ENCODE peak calls at places on chromosomes 4 and X, in ten cellular contexts. P, U, E, Y, S, G, F, L, N and M are unnamed samples.

GRCh38 chrX:67720344-67720743 is 176.5 kb downstream of the AR start:
- DNase-seq in E (no peak), L (no peak), P (no peak), F (no peak), N (no peak), U (no peak), G (peak; percentile 44), Y (no peak), S (no peak), M (no peak)

GRCh38 chr4:112604590-112604989 is 32.1 kb downstream of the ZGRF1 start:
- DNase-seq in P (peak; percentile 64), F (no peak), U (peak; percentile 25), G (peak; percentile 31), N (peak; percentile 50), L (no peak), Y (peak; percentile 64), S (peak; percentile 68), E (no peak), M (peak; percentile 52)

GRCh38 chrX:154409222-154409871 is at the start of gene DNASE1L1:
- DNase-seq in N (peak; percentile 90), S (peak; percentile 74), U (peak; percentile 60), G (peak; percentile 90), F (no peak), L (peak; percentile 88), E (no peak), P (peak; percentile 53), Y (peak; percentile 70), M (no peak)

GRCh38 chr4:587671-588350 is 11.7 kb upstream of the TMEM271 start:
- DNase-seq in G (no peak), E (no peak), Y (no peak), L (no peak), P (no peak), U (no peak), F (no peak), S (no peak), N (no peak), M (no peak)

GRCh38 chrX:105564536-105564935 is 257.8 kb upstream of the NRK start:
- DNase-seq in N (no peak), U (peak; percentile 58), P (no peak), L (no peak), E (no peak), Y (peak; percentile 41), F (no peak), S (peak; percentile 69), G (peak; percentile 90), M (no peak)

GRCh38 chr4:56828784-56829535 is 7.5 kb upstream of the SPINK2 start:
- DNase-seq in E (no peak), N (no peak), L (no peak), Y (no peak), F (no peak), S (no peak), P (no peak), G (peak; percentile 92), U (no peak), M (no peak)

GRCh38 chrX:35726176-35726575 is 72.0 kb upstream of the MAGEB16 start:
- DNase-seq in E (no peak), N (no peak), S (peak; percentile 44), Y (peak; percentile 5), G (no peak), F (no peak), P (no peak), L (no peak), U (no peak), M (no peak)

GRCh38 chrX:11791090-11791489 is 33.1 kb downstream of the MSL3 start:
- DNase-seq in F (no peak), U (no peak), S (no peak), E (no peak), Y (no peak), L (no peak), N (no peak), G (no peak), P (no peak), M (no peak)

GRCh38 chr4:92305878-92306520 is 2.2 kb downstream of the GRID2 start:
- DNase-seq in S (no peak), F (no peak), N (no peak), E (no peak), Y (no peak), U (no peak), L (no peak), G (no peak), P (no peak), M (no peak)

GRCh38 chr4:110087116-110087708 is 111.2 kb downstream of the ELOVL6 start:
- DNase-seq in Y (peak; percentile 45), P (no peak), E (no peak), G (peak; percentile 93), F (no peak), U (peak; percentile 70), L (no peak), N (no peak), S (peak; percentile 76), M (no peak)

GRCh38 chr4:80831383-80832361 is 198.8 kb upstream of the BMP3 start:
- DNase-seq in Y (peak; percentile 9), S (peak; percentile 91), L (no peak), E (no peak), N (no peak), U (no peak), G (peak; percentile 6), P (no peak), F (no peak), M (no peak)

GRCh38 chr4:61397174-61397573 is 197.0 kb downstream of the ADGRL3 start:
- DNase-seq in N (no peak), F (no peak), Y (no peak), G (peak; percentile 69), S (peak; percentile 51), P (no peak), L (no peak), U (peak; percentile 60), E (no peak), M (no peak)

GRCh38 chr4:150209140-150209829 is 131.0 kb downstream of the DCLK2 start:
- DNase-seq in L (peak; percentile 76), P (peak; percentile 80), N (peak; percentile 65), Y (peak; percentile 57), E (no peak), G (peak; percentile 62), F (peak; percentile 14), U (no peak), S (peak; percentile 76), M (no peak)

GRCh38 chr4:173829565-173829964 is 299.5 kb upstream of the HAND2 start:
- DNase-seq in S (no peak), E (no peak), U (no peak), N (no peak), P (no peak), L (no peak), F (no peak), Y (no peak), G (no peak), M (no peak)

GRCh38 chr4:76764251-76764650 is 133.7 kb downstream of the SOWAHB start:
- DNase-seq in G (peak; percentile 90), N (no peak), L (no peak), F (no peak), P (no peak), Y (peak; percentile 64), E (no peak), U (no peak), S (peak; percentile 41), M (no peak)

GRCh38 chrX:57286507-57287251 is at the start of gene FAAH2:
- DNase-seq in G (no peak), F (peak; percentile 8), E (peak; percentile 68), N (peak; percentile 81), P (no peak), Y (peak; percentile 43), U (peak; percentile 75), S (peak; percentile 95), L (no peak), M (peak; percentile 36)

GRCh38 chr4:155809835-155810234 is 51.0 kb downstream of the GUCY1B1 start:
- DNase-seq in L (no peak), S (peak; percentile 83), N (no peak), Y (peak; percentile 81), U (no peak), P (peak; percentile 17), G (peak; percentile 84), E (no peak), F (peak; percentile 9), M (peak; percentile 42)

GRCh38 chr4:11507920-11508319 is 79.2 kb upstream of the HS3ST1 start:
- DNase-seq in P (no peak), S (no peak), G (no peak), L (no peak), N (peak; percentile 61), Y (no peak), U (no peak), F (no peak), E (no peak), M (no peak)

GRCh38 chrX:151970661-151971060 is 3.8 kb downstream of the GABRE start:
- DNase-seq in L (peak; percentile 86), E (no peak), S (peak; percentile 73), N (peak; percentile 57), G (peak; percentile 94), P (peak; percentile 67), F (no peak), Y (no peak), U (no peak), M (no peak)

GRCh38 chr4:181897935-181898334 is 345.3 kb upstream of the TENM3 start:
- DNase-seq in P (no peak), L (no peak), E (no peak), S (peak; percentile 13), N (no peak), F (no peak), U (peak; percentile 47), Y (no peak), G (peak; percentile 95), M (no peak)

GRCh38 chrX:46860536-46860935 is 23.7 kb downstream of the RP2 start:
- DNase-seq in S (no peak), U (no peak), P (no peak), N (no peak), L (no peak), Y (no peak), G (no peak), F (no peak), E (no peak), M (no peak)

GRCh38 chr4:158621729-158622128 is 50.0 kb downstream of the C4orf46 start:
- DNase-seq in E (no peak), S (peak; percentile 58), F (no peak), G (no peak), Y (no peak), L (no peak), N (no peak), U (no peak), P (no peak), M (no peak)

GRCh38 chr4:14225683-14226207 is 598.2 kb upstream of the BOD1L1 start:
- DNase-seq in E (no peak), S (no peak), F (no peak), N (no peak), P (no peak), G (no peak), Y (no peak), L (no peak), U (no peak), M (no peak)

GRCh38 chr4:135532132-135532531 is 1330.5 kb upstream of the PABPC4L start:
- DNase-seq in P (no peak), Y (no peak), U (no peak), E (no peak), S (no peak), N (no peak), L (no peak), G (no peak), F (no peak), M (no peak)

GRCh38 chr4:125826801-125827200 is 512.0 kb downstream of the FAT4 start:
- DNase-seq in N (no peak), L (no peak), G (peak; percentile 82), S (no peak), F (no peak), P (no peak), Y (no peak), U (no peak), E (no peak), M (no peak)

GRCh38 chr4:15755781-15756180 is 22.3 kb upstream of the CD38 start:
- DNase-seq in E (no peak), N (no peak), U (no peak), G (peak; percentile 41), L (no peak), S (no peak), F (no peak), Y (peak; percentile 41), P (no peak), M (no peak)

GRCh38 chrX:50100188-50100587 is 100.6 kb downstream of the AKAP4 start:
- DNase-seq in U (no peak), S (peak; percentile 12), P (peak; percentile 7), E (no peak), G (no peak), N (no peak), Y (no peak), F (no peak), L (no peak), M (peak; percentile 28)

GRCh38 chr4:95572304-95572991 is 23.7 kb upstream of the UNC5C start:
- DNase-seq in G (peak; percentile 5), N (peak; percentile 54), E (no peak), F (no peak), L (peak; percentile 64), S (peak; percentile 85), P (peak; percentile 52), U (peak; percentile 56), Y (peak; percentile 58), M (no peak)